ENCODE peak calls at places on chromosomes 16 and 17, in six cellular contexts. One of them, this sample, is unnamed.

GRCh38 chr17:81578561-81579225 is 26.5 kb upstream of the FAAP100 start:
- DNase-seq in Daoy: no peak
- DNase-seq in endothelial cell: no peak
- DNase-seq in astrocyte of the spinal cord: no peak
- DNase-seq in NCI-H187: no peak
- DNase-seq in NCI-H748 treated with DMSO at 0.1 percent for 48 hours: no peak
- DNase-seq in this sample: no peak

GRCh38 chr17:14205992-14206461 is 30.6 kb downstream of the CDRT15 start:
- DNase-seq in Daoy: peak
- DNase-seq in endothelial cell: no peak
- DNase-seq in astrocyte of the spinal cord: no peak
- DNase-seq in NCI-H187: no peak
- DNase-seq in NCI-H748 treated with DMSO at 0.1 percent for 48 hours: no peak
- DNase-seq in this sample: no peak

GRCh38 chr16:11481987-11482386 is 104.7 kb downstream of the LITAF start:
- DNase-seq in Daoy: no peak
- DNase-seq in endothelial cell: no peak
- DNase-seq in astrocyte of the spinal cord: no peak
- DNase-seq in NCI-H187: no peak
- DNase-seq in NCI-H748 treated with DMSO at 0.1 percent for 48 hours: no peak
- DNase-seq in this sample: no peak

GRCh38 chr17:64682261-64683181 is 20.4 kb upstream of the SMURF2 start:
- DNase-seq in Daoy: peak
- DNase-seq in endothelial cell: no peak
- DNase-seq in astrocyte of the spinal cord: peak
- DNase-seq in NCI-H187: no peak
- DNase-seq in NCI-H748 treated with DMSO at 0.1 percent for 48 hours: no peak
- DNase-seq in this sample: no peak

GRCh38 chr16:1968146-1968953 is 1.7 kb downstream of the RNF151 start:
- DNase-seq in Daoy: no peak
- DNase-seq in endothelial cell: no peak
- DNase-seq in astrocyte of the spinal cord: no peak
- DNase-seq in NCI-H187: no peak
- DNase-seq in NCI-H748 treated with DMSO at 0.1 percent for 48 hours: no peak
- DNase-seq in this sample: no peak

GRCh38 chr16:72050769-72051464 is 3.4 kb upstream of the HP start:
- DNase-seq in Daoy: no peak
- DNase-seq in endothelial cell: no peak
- DNase-seq in astrocyte of the spinal cord: no peak
- DNase-seq in NCI-H187: no peak
- DNase-seq in NCI-H748 treated with DMSO at 0.1 percent for 48 hours: no peak
- DNase-seq in this sample: no peak

GRCh38 chr16:66548068-66548467 is 1.9 kb downstream of the TK2 start:
- DNase-seq in Daoy: no peak
- DNase-seq in endothelial cell: no peak
- DNase-seq in astrocyte of the spinal cord: no peak
- DNase-seq in NCI-H187: no peak
- DNase-seq in NCI-H748 treated with DMSO at 0.1 percent for 48 hours: no peak
- DNase-seq in this sample: no peak

GRCh38 chr16:4319454-4319853 is 3.6 kb downstream of the GLIS2 start:
- DNase-seq in Daoy: peak
- DNase-seq in endothelial cell: no peak
- DNase-seq in astrocyte of the spinal cord: no peak
- DNase-seq in NCI-H187: no peak
- DNase-seq in NCI-H748 treated with DMSO at 0.1 percent for 48 hours: no peak
- DNase-seq in this sample: no peak

GRCh38 chr16:78896280-78896679 is 704.3 kb downstream of the MAF start:
- DNase-seq in Daoy: no peak
- DNase-seq in endothelial cell: no peak
- DNase-seq in astrocyte of the spinal cord: no peak
- DNase-seq in NCI-H187: no peak
- DNase-seq in NCI-H748 treated with DMSO at 0.1 percent for 48 hours: no peak
- DNase-seq in this sample: no peak

GRCh38 chr17:1597861-1598342 is 30.7 kb downstream of the SLC43A2 start:
- DNase-seq in Daoy: no peak
- DNase-seq in endothelial cell: no peak
- DNase-seq in astrocyte of the spinal cord: no peak
- DNase-seq in NCI-H187: no peak
- DNase-seq in NCI-H748 treated with DMSO at 0.1 percent for 48 hours: no peak
- DNase-seq in this sample: no peak

GRCh38 chr17:8223356-8224063 is 13.1 kb upstream of the AURKB start:
- DNase-seq in Daoy: peak
- DNase-seq in endothelial cell: peak
- DNase-seq in astrocyte of the spinal cord: peak
- DNase-seq in NCI-H187: no peak
- DNase-seq in NCI-H748 treated with DMSO at 0.1 percent for 48 hours: peak
- DNase-seq in this sample: no peak

GRCh38 chr17:34312080-34312479 is 7.2 kb upstream of the CCL8 start:
- DNase-seq in Daoy: no peak
- DNase-seq in endothelial cell: no peak
- DNase-seq in astrocyte of the spinal cord: no peak
- DNase-seq in NCI-H187: no peak
- DNase-seq in NCI-H748 treated with DMSO at 0.1 percent for 48 hours: no peak
- DNase-seq in this sample: no peak

GRCh38 chr16:10961231-10961630 is 16.9 kb downstream of the CLEC16A start:
- DNase-seq in Daoy: peak
- DNase-seq in endothelial cell: no peak
- DNase-seq in astrocyte of the spinal cord: peak
- DNase-seq in NCI-H187: no peak
- DNase-seq in NCI-H748 treated with DMSO at 0.1 percent for 48 hours: no peak
- DNase-seq in this sample: no peak

GRCh38 chr16:51762081-51762995 is 611.3 kb upstream of the SALL1 start:
- DNase-seq in Daoy: peak
- DNase-seq in endothelial cell: peak
- DNase-seq in astrocyte of the spinal cord: peak
- DNase-seq in NCI-H187: peak
- DNase-seq in NCI-H748 treated with DMSO at 0.1 percent for 48 hours: peak
- DNase-seq in this sample: peak

GRCh38 chr16:12569061-12569460 is 234.6 kb downstream of the CPPED1 start:
- DNase-seq in Daoy: no peak
- DNase-seq in endothelial cell: no peak
- DNase-seq in astrocyte of the spinal cord: no peak
- DNase-seq in NCI-H187: no peak
- DNase-seq in NCI-H748 treated with DMSO at 0.1 percent for 48 hours: no peak
- DNase-seq in this sample: no peak

GRCh38 chr17:50514936-50515702 is 6.9 kb downstream of the MYCBPAP start:
- DNase-seq in Daoy: no peak
- DNase-seq in endothelial cell: no peak
- DNase-seq in astrocyte of the spinal cord: peak
- DNase-seq in NCI-H187: no peak
- DNase-seq in NCI-H748 treated with DMSO at 0.1 percent for 48 hours: no peak
- DNase-seq in this sample: no peak

GRCh38 chr17:21287703-21288449 is 3.4 kb downstream of the MAP2K3 start:
- DNase-seq in Daoy: peak
- DNase-seq in endothelial cell: no peak
- DNase-seq in astrocyte of the spinal cord: peak
- DNase-seq in NCI-H187: no peak
- DNase-seq in NCI-H748 treated with DMSO at 0.1 percent for 48 hours: no peak
- DNase-seq in this sample: peak

GRCh38 chr17:1487939-1488825 is 4.3 kb downstream of the MYO1C start:
- DNase-seq in Daoy: peak
- DNase-seq in endothelial cell: peak
- DNase-seq in astrocyte of the spinal cord: peak
- DNase-seq in NCI-H187: no peak
- DNase-seq in NCI-H748 treated with DMSO at 0.1 percent for 48 hours: peak
- DNase-seq in this sample: peak

GRCh38 chr16:88957456-88957767 is 19.6 kb downstream of the CBFA2T3 start:
- DNase-seq in Daoy: no peak
- DNase-seq in endothelial cell: no peak
- DNase-seq in astrocyte of the spinal cord: no peak
- DNase-seq in NCI-H187: no peak
- DNase-seq in NCI-H748 treated with DMSO at 0.1 percent for 48 hours: no peak
- DNase-seq in this sample: no peak

GRCh38 chr17:65324977-65325376 is 187.8 kb downstream of the RGS9 start:
- DNase-seq in Daoy: no peak
- DNase-seq in endothelial cell: no peak
- DNase-seq in astrocyte of the spinal cord: no peak
- DNase-seq in NCI-H187: no peak
- DNase-seq in NCI-H748 treated with DMSO at 0.1 percent for 48 hours: no peak
- DNase-seq in this sample: no peak

GRCh38 chr17:55996826-55997225 is 156.4 kb upstream of the ANKFN1 start:
- DNase-seq in Daoy: no peak
- DNase-seq in endothelial cell: no peak
- DNase-seq in astrocyte of the spinal cord: no peak
- DNase-seq in NCI-H187: no peak
- DNase-seq in NCI-H748 treated with DMSO at 0.1 percent for 48 hours: no peak
- DNase-seq in this sample: no peak

GRCh38 chr16:12257926-12258561 is 281.5 kb downstream of the SNX29 start:
- DNase-seq in Daoy: no peak
- DNase-seq in endothelial cell: no peak
- DNase-seq in astrocyte of the spinal cord: no peak
- DNase-seq in NCI-H187: peak
- DNase-seq in NCI-H748 treated with DMSO at 0.1 percent for 48 hours: peak
- DNase-seq in this sample: no peak

GRCh38 chr17:41811549-41812175 is at the start of gene P3H4:
- DNase-seq in Daoy: peak
- DNase-seq in endothelial cell: peak
- DNase-seq in astrocyte of the spinal cord: peak
- DNase-seq in NCI-H187: peak
- DNase-seq in NCI-H748 treated with DMSO at 0.1 percent for 48 hours: peak
- DNase-seq in this sample: peak

GRCh38 chr16:79713609-79714309 is 113.2 kb upstream of the MAF start:
- DNase-seq in Daoy: no peak
- DNase-seq in endothelial cell: no peak
- DNase-seq in astrocyte of the spinal cord: no peak
- DNase-seq in NCI-H187: no peak
- DNase-seq in NCI-H748 treated with DMSO at 0.1 percent for 48 hours: no peak
- DNase-seq in this sample: no peak

GRCh38 chr16:57374067-57374534 is 1.8 kb downstream of the CX3CL1 start:
- DNase-seq in Daoy: peak
- DNase-seq in endothelial cell: no peak
- DNase-seq in astrocyte of the spinal cord: no peak
- DNase-seq in NCI-H187: no peak
- DNase-seq in NCI-H748 treated with DMSO at 0.1 percent for 48 hours: no peak
- DNase-seq in this sample: no peak

GRCh38 chr17:49516190-49516589 is 21.1 kb downstream of the NGFR start:
- DNase-seq in Daoy: no peak
- DNase-seq in endothelial cell: no peak
- DNase-seq in astrocyte of the spinal cord: peak
- DNase-seq in NCI-H187: no peak
- DNase-seq in NCI-H748 treated with DMSO at 0.1 percent for 48 hours: no peak
- DNase-seq in this sample: no peak

GRCh38 chr17:2701996-2702741 is 9.4 kb downstream of the CLUH start:
- DNase-seq in Daoy: peak
- DNase-seq in endothelial cell: no peak
- DNase-seq in astrocyte of the spinal cord: no peak
- DNase-seq in NCI-H187: no peak
- DNase-seq in NCI-H748 treated with DMSO at 0.1 percent for 48 hours: no peak
- DNase-seq in this sample: no peak

GRCh38 chr17:68738044-68738443 is 136.9 kb upstream of the FAM20A start:
- DNase-seq in Daoy: no peak
- DNase-seq in endothelial cell: no peak
- DNase-seq in astrocyte of the spinal cord: no peak
- DNase-seq in NCI-H187: no peak
- DNase-seq in NCI-H748 treated with DMSO at 0.1 percent for 48 hours: no peak
- DNase-seq in this sample: no peak

GRCh38 chr16:77956231-77956630 is 66.1 kb upstream of the CLEC3A start:
- DNase-seq in Daoy: no peak
- DNase-seq in endothelial cell: no peak
- DNase-seq in astrocyte of the spinal cord: no peak
- DNase-seq in NCI-H187: no peak
- DNase-seq in NCI-H748 treated with DMSO at 0.1 percent for 48 hours: no peak
- DNase-seq in this sample: no peak

GRCh38 chr16:85718153-85718477 is 29.4 kb upstream of the GINS2 start:
- DNase-seq in Daoy: no peak
- DNase-seq in endothelial cell: no peak
- DNase-seq in astrocyte of the spinal cord: no peak
- DNase-seq in NCI-H187: no peak
- DNase-seq in NCI-H748 treated with DMSO at 0.1 percent for 48 hours: no peak
- DNase-seq in this sample: no peak

GRCh38 chr17:64081802-64082799 is 47.8 kb downstream of the ERN1 start:
- DNase-seq in Daoy: peak
- DNase-seq in endothelial cell: peak
- DNase-seq in astrocyte of the spinal cord: peak
- DNase-seq in NCI-H187: no peak
- DNase-seq in NCI-H748 treated with DMSO at 0.1 percent for 48 hours: peak
- DNase-seq in this sample: no peak

GRCh38 chr16:23258919-23259237 is 43.2 kb upstream of the SCNN1B start:
- DNase-seq in Daoy: no peak
- DNase-seq in endothelial cell: no peak
- DNase-seq in astrocyte of the spinal cord: no peak
- DNase-seq in NCI-H187: no peak
- DNase-seq in NCI-H748 treated with DMSO at 0.1 percent for 48 hours: no peak
- DNase-seq in this sample: no peak

GRCh38 chr17:7703584-7704574 is 1.1 kb upstream of the EFNB3 start:
- DNase-seq in Daoy: peak
- DNase-seq in endothelial cell: peak
- DNase-seq in astrocyte of the spinal cord: peak
- DNase-seq in NCI-H187: peak
- DNase-seq in NCI-H748 treated with DMSO at 0.1 percent for 48 hours: peak
- DNase-seq in this sample: no peak

GRCh38 chr16:53154513-53154912 is 99.7 kb downstream of the CHD9 start:
- DNase-seq in Daoy: no peak
- DNase-seq in endothelial cell: no peak
- DNase-seq in astrocyte of the spinal cord: no peak
- DNase-seq in NCI-H187: no peak
- DNase-seq in NCI-H748 treated with DMSO at 0.1 percent for 48 hours: no peak
- DNase-seq in this sample: no peak

GRCh38 chr16:50719401-50720337 is 22.2 kb upstream of the CYLD start:
- DNase-seq in Daoy: no peak
- DNase-seq in endothelial cell: no peak
- DNase-seq in astrocyte of the spinal cord: no peak
- DNase-seq in NCI-H187: no peak
- DNase-seq in NCI-H748 treated with DMSO at 0.1 percent for 48 hours: no peak
- DNase-seq in this sample: no peak

This sample was measured in astrocyte of the cerebellum.